ENCODE peak calls at places on chromosome 7, in five cellular contexts. E is SJSA1; N is GM23338; L is CD4-positive, alpha-beta T cell; H is psoas muscle. A is an unnamed sample.

GRCh38 chr7:34083440-34083839 is 178.1 kb downstream of the BMPER start:
- DNase-seq in E (no peak), N (no peak), L (no peak), H (no peak), A (no peak)

GRCh38 chr7:99504281-99504602 is 220 bp upstream of the ZKSCAN5 start:
- DNase-seq in E (no peak), N (peak; percentile 100), L (no peak), H (no peak), A (no peak)

GRCh38 chr7:25031007-25031406 is 51.0 kb upstream of the OSBPL3 start:
- DNase-seq in E (no peak), N (no peak), L (no peak), H (no peak), A (no peak)

GRCh38 chr7:43591551-43592180 is 8.8 kb downstream of the STK17A start:
- DNase-seq in E (no peak), N (peak; percentile 32), L (no peak), H (no peak), A (no peak)

GRCh38 chr7:20235303-20235702 is 18.1 kb upstream of the MACC1 start:
- DNase-seq in E (no peak), N (no peak), L (no peak), H (no peak), A (no peak)

GRCh38 chr7:155173905-155174304 is 103.8 kb downstream of the HTR5A start:
- DNase-seq in E (no peak), N (no peak), L (no peak), H (no peak), A (no peak)

GRCh38 chr7:111486472-111487142 is 75.7 kb downstream of the IMMP2L start:
- DNase-seq in E (no peak), N (peak; percentile 62), L (no peak), H (no peak), A (no peak)

GRCh38 chr7:99141756-99142726 is 1.9 kb downstream of the SMURF1 start:
- DNase-seq in E (peak; percentile 78), N (peak; percentile 86), L (peak; percentile 65), H (peak; percentile 76), A (peak; percentile 21)

GRCh38 chr7:4273566-4274230 is 408.4 kb upstream of the FOXK1 start:
- DNase-seq in E (no peak), N (no peak), L (no peak), H (no peak), A (no peak)

GRCh38 chr7:114530074-114530611 is 115.5 kb downstream of the FOXP2 start:
- DNase-seq in E (no peak), N (no peak), L (no peak), H (no peak), A (no peak)

GRCh38 chr7:95922191-95922590 is 149.8 kb downstream of the DYNC1I1 start:
- DNase-seq in E (no peak), N (no peak), L (no peak), H (no peak), A (no peak)

GRCh38 chr7:32357535-32358277 is 132.5 kb downstream of the LSM5 start:
- DNase-seq in E (no peak), N (peak; percentile 69), L (no peak), H (no peak), A (no peak)

GRCh38 chr7:78179211-78179610 is 380.6 kb downstream of the PHTF2 start:
- DNase-seq in E (no peak), N (no peak), L (no peak), H (no peak), A (no peak)

GRCh38 chr7:150784954-150785353 is 15.2 kb downstream of the TMEM176B start:
- DNase-seq in E (no peak), N (no peak), L (no peak), H (no peak), A (no peak)

GRCh38 chr7:126227055-126227454 is 1025.7 kb downstream of the GRM8 start:
- DNase-seq in E (no peak), N (no peak), L (no peak), H (no peak), A (no peak)

GRCh38 chr7:157389951-157390730 is 53.3 kb downstream of the DNAJB6 start:
- DNase-seq in E (no peak), N (no peak), L (no peak), H (no peak), A (no peak)

GRCh38 chr7:428896-429827 is 90.5 kb downstream of the PDGFA start:
- DNase-seq in E (no peak), N (no peak), L (no peak), H (no peak), A (no peak)

GRCh38 chr7:87506243-87507180 is 31.0 kb upstream of the ABCB4 start:
- DNase-seq in E (no peak), N (no peak), L (no peak), H (no peak), A (no peak)

GRCh38 chr7:77897004-77897547 is 98.5 kb downstream of the PHTF2 start:
- DNase-seq in E (no peak), N (no peak), L (no peak), H (no peak), A (no peak)

GRCh38 chr7:143320620-143321019 is 4.7 kb downstream of the CLCN1 start:
- DNase-seq in E (no peak), N (no peak), L (no peak), H (no peak), A (no peak)

GRCh38 chr7:93044147-93044810 is 73.5 kb downstream of the SAMD9 start:
- DNase-seq in E (peak; percentile 44), N (peak; percentile 61), L (no peak), H (no peak), A (no peak)

GRCh38 chr7:13055732-13056369 is 368.4 kb downstream of the ARL4A start:
- DNase-seq in E (no peak), N (no peak), L (no peak), H (no peak), A (no peak)

GRCh38 chr7:113710310-113711106 is 208.3 kb downstream of the PPP1R3A start:
- DNase-seq in E (peak; percentile 43), N (peak; percentile 94), L (peak; percentile 2), H (no peak), A (no peak)

GRCh38 chr7:132609222-132609621 is 33.0 kb upstream of the PLXNA4 start:
- DNase-seq in E (no peak), N (no peak), L (no peak), H (no peak), A (no peak)

GRCh38 chr7:82413237-82413636 is 30.3 kb downstream of the CACNA2D1 start:
- DNase-seq in E (no peak), N (peak; percentile 21), L (no peak), H (no peak), A (no peak)

GRCh38 chr7:15853832-15854470 is 167.5 kb upstream of the MEOX2 start:
- DNase-seq in E (no peak), N (no peak), L (no peak), H (no peak), A (no peak)

GRCh38 chr7:136957391-136957790 is 88.9 kb downstream of the CHRM2 start:
- DNase-seq in E (no peak), N (no peak), L (no peak), H (no peak), A (no peak)

GRCh38 chr7:82677493-82677892 is 233.9 kb upstream of the CACNA2D1 start:
- DNase-seq in E (no peak), N (no peak), L (no peak), H (no peak), A (no peak)

GRCh38 chr7:77940647-77941046 is 142.1 kb downstream of the PHTF2 start:
- DNase-seq in E (no peak), N (peak; percentile 64), L (no peak), H (no peak), A (no peak)

GRCh38 chr7:93873998-93874574 is 16.5 kb downstream of the TFPI2 start:
- DNase-seq in E (no peak), N (peak; percentile 38), L (no peak), H (no peak), A (no peak)

GRCh38 chr7:123844712-123845219 is at the start of gene HYAL4:
- DNase-seq in E (no peak), N (no peak), L (no peak), H (no peak), A (no peak)
- H3K27ac ChIP-seq in E (no peak within 1 kb of the TSS), N (no peak within 1 kb of the TSS), L (no peak within 1 kb of the TSS), H (peak within 1 kb of the TSS; percentile 56), A (no peak within 1 kb of the TSS)

GRCh38 chr7:91266931-91267557 is 2.8 kb downstream of the FZD1 start:
- DNase-seq in E (no peak), N (peak; percentile 57), L (no peak), H (no peak), A (no peak)

GRCh38 chr7:91266067-91266930 is 2.1 kb downstream of the FZD1 start:
- DNase-seq in E (no peak), N (peak; percentile 45), L (no peak), H (peak; percentile 59), A (no peak)

GRCh38 chr7:91264924-91265681 is 870 bp downstream of the FZD1 start:
- DNase-seq in E (no peak), N (peak; percentile 56), L (no peak), H (peak; percentile 71), A (peak; percentile 70)

GRCh38 chr7:91264083-91264923 is at the start of gene FZD1:
- DNase-seq in E (peak; percentile 98), N (peak; percentile 98), L (no peak), H (peak; percentile 98), A (peak; percentile 89)

GRCh38 chr7:91265693-91266066 is 1.4 kb downstream of the FZD1 start:
- DNase-seq in E (no peak), N (peak; percentile 36), L (no peak), H (no peak), A (no peak)
- H3K27ac ChIP-seq in E (no peak overlapping the region), N (no peak overlapping the region), L (no peak overlapping the region), H (peak overlapping the region; percentile 80), A (no peak overlapping the region)

GRCh38 chr7:131090866-131091692 is 236.6 kb upstream of the MKLN1 start:
- DNase-seq in E (no peak), N (peak; percentile 85), L (no peak), H (no peak), A (no peak)

GRCh38 chr7:131097662-131098376 is 229.9 kb upstream of the MKLN1 start:
- DNase-seq in E (no peak), N (no peak), L (no peak), H (no peak), A (no peak)

GRCh38 chr7:131096267-131096927 is 231.3 kb upstream of the MKLN1 start:
- DNase-seq in E (no peak), N (no peak), L (no peak), H (no peak), A (no peak)

GRCh38 chr7:131095346-131095745 is 232.3 kb upstream of the MKLN1 start:
- DNase-seq in E (no peak), N (no peak), L (no peak), H (no peak), A (no peak)

GRCh38 chr7:131094685-131095084 is 233.0 kb upstream of the MKLN1 start:
- DNase-seq in E (no peak), N (no peak), L (no peak), H (no peak), A (no peak)
- H3K27ac ChIP-seq in E (no peak overlapping the region), N (no peak overlapping the region), L (no peak overlapping the region), H (no peak overlapping the region), A (no peak overlapping the region)

GRCh38 chr7:31049001-31049765 is 2.9 kb upstream of the ADCYAP1R1 start:
- DNase-seq in E (no peak), N (no peak), L (no peak), H (no peak), A (no peak)

GRCh38 chr7:31047747-31048146 is 4.4 kb upstream of the ADCYAP1R1 start:
- DNase-seq in E (no peak), N (no peak), L (no peak), H (no peak), A (no peak)

GRCh38 chr7:31044531-31044930 is 7.6 kb upstream of the ADCYAP1R1 start:
- DNase-seq in E (no peak), N (no peak), L (no peak), H (no peak), A (no peak)

GRCh38 chr7:31047282-31047681 is 4.8 kb upstream of the ADCYAP1R1 start:
- DNase-seq in E (no peak), N (no peak), L (no peak), H (no peak), A (no peak)

GRCh38 chr7:31046723-31047122 is 5.4 kb upstream of the ADCYAP1R1 start:
- DNase-seq in E (no peak), N (no peak), L (no peak), H (no peak), A (no peak)
- H3K27ac ChIP-seq in E (no peak overlapping the region), N (no peak overlapping the region), L (no peak overlapping the region), H (no peak overlapping the region), A (no peak overlapping the region)